ENCODE peak calls at places on chromosome 22, in six cellular contexts. C is tibial artery, J is T-helper 1 cell, O is GDM1, L is AG20443, Z is anterior cingulate cortex. F is an unnamed sample.

GRCh38 chr22:37267128-37267587 is 15.2 kb upstream of the CYTH4 start:
- DNase-seq in C (no peak), Z (no peak), L (peak), O (peak), J (peak), F (peak)

GRCh38 chr22:47046411-47047065 is 284.1 kb downstream of the TBC1D22A start:
- DNase-seq in Z (no peak), O (no peak), J (no peak), L (no peak), C (no peak), F (no peak)

GRCh38 chr22:20602589-20603164 is 95.3 kb downstream of the MED15 start:
- DNase-seq in O (no peak), J (no peak), L (no peak), C (no peak), Z (no peak), F (no peak)

GRCh38 chr22:21447694-21448402 is 19.3 kb upstream of the TMEM191C start:
- DNase-seq in J (no peak), O (no peak), Z (no peak), L (no peak), C (no peak), F (no peak)

GRCh38 chr22:40044870-40045834 is 50.4 kb downstream of the FAM83F start:
- DNase-seq in L (peak), O (peak), J (peak), C (no peak), Z (no peak), F (peak)

GRCh38 chr22:39543095-39543494 is 10.5 kb upstream of the RPS19BP1 start:
- DNase-seq in C (no peak), Z (no peak), L (peak), J (no peak), O (no peak), F (peak)

GRCh38 chr22:44147036-44147645 is 33.6 kb upstream of the PARVG start:
- DNase-seq in L (no peak), O (no peak), C (no peak), Z (no peak), J (no peak), F (no peak)

GRCh38 chr22:49522582-49523373 is 304.9 kb downstream of the BRD1 start:
- DNase-seq in C (no peak), J (no peak), O (no peak), L (no peak), Z (no peak), F (no peak)

GRCh38 chr22:47334596-47334995 is 572.1 kb downstream of the TBC1D22A start:
- DNase-seq in C (no peak), O (no peak), L (no peak), Z (no peak), J (no peak), F (no peak)

GRCh38 chr22:22552630-22553029 is 6.4 kb downstream of the PRAME start:
- DNase-seq in L (no peak), C (no peak), J (no peak), Z (no peak), O (no peak), F (peak)

GRCh38 chr22:37662039-37662438 is 3.5 kb downstream of the PDXP start:
- DNase-seq in Z (no peak), C (no peak), O (no peak), L (no peak), J (no peak), F (no peak)

GRCh38 chr22:39664485-39665200 is 94.1 kb downstream of the CACNA1I start:
- DNase-seq in L (no peak), O (no peak), J (peak), C (no peak), Z (no peak), F (no peak)

GRCh38 chr22:46758867-46759290 is 3.6 kb upstream of the TBC1D22A start:
- DNase-seq in O (peak), C (no peak), Z (no peak), J (no peak), L (peak), F (peak)

GRCh38 chr22:37515902-37516301 is 3.3 kb downstream of the CARD10 start:
- DNase-seq in Z (no peak), J (no peak), L (no peak), C (no peak), O (no peak), F (no peak)

GRCh38 chr22:49664371-49664881 is 163.2 kb downstream of the BRD1 start:
- DNase-seq in J (no peak), L (no peak), O (no peak), C (no peak), Z (peak), F (no peak)

GRCh38 chr22:37077802-37078448 is 26.4 kb downstream of the KCTD17 start:
- DNase-seq in Z (no peak), C (no peak), J (peak), O (peak), L (peak), F (peak)

GRCh38 chr22:35037089-35037488 is 28.9 kb upstream of the ISX start:
- DNase-seq in O (no peak), C (no peak), Z (peak), L (peak), J (no peak), F (peak)

GRCh38 chr22:36505998-36506635 is 723 bp downstream of the FOXRED2 start:
- DNase-seq in C (no peak), O (no peak), J (no peak), L (no peak), Z (no peak), F (no peak)

GRCh38 chr22:25899566-25899965 is 157.6 kb downstream of the MYO18B start:
- DNase-seq in C (no peak), L (no peak), O (no peak), Z (no peak), J (no peak), F (no peak)

GRCh38 chr22:28034760-28035401 is 115.8 kb upstream of the PITPNB start:
- DNase-seq in J (no peak), C (peak), O (no peak), Z (peak), L (no peak), F (peak)

GRCh38 chr22:23190526-23190925 is 10.2 kb downstream of the BCR start:
- DNase-seq in O (no peak), J (no peak), Z (no peak), C (no peak), L (no peak), F (no peak)

GRCh38 chr22:21832291-21833290 is 34.9 kb downstream of the MAPK1 start:
- DNase-seq in J (no peak), Z (no peak), L (peak), O (no peak), C (no peak), F (peak)

GRCh38 chr22:19004471-19004870 is 68.4 kb upstream of the PRODH start:
- DNase-seq in Z (no peak), J (no peak), L (no peak), C (no peak), O (no peak), F (no peak)

GRCh38 chr22:26038365-26038764 is 130.9 kb upstream of the SEZ6L start:
- DNase-seq in O (no peak), J (no peak), Z (no peak), L (no peak), C (no peak), F (peak)

GRCh38 chr22:28051787-28052356 is 132.8 kb upstream of the PITPNB start:
- DNase-seq in L (peak), J (no peak), C (peak), O (no peak), Z (no peak), F (peak)

GRCh38 chr22:48320048-48320655 is 1507.5 kb downstream of the BRD1 start:
- DNase-seq in J (no peak), Z (no peak), C (no peak), O (no peak), L (no peak), F (no peak)

GRCh38 chr22:23769321-23769965 is 1.7 kb upstream of the CHCHD10 start:
- DNase-seq in Z (no peak), O (no peak), L (no peak), C (no peak), J (no peak), F (no peak)

GRCh38 chr22:40324468-40325305 is 21.6 kb upstream of the ADSL start:
- DNase-seq in J (no peak), Z (no peak), O (no peak), L (no peak), C (no peak), F (no peak)

GRCh38 chr22:48536691-48537591 is 1290.7 kb downstream of the BRD1 start:
- DNase-seq in L (peak), O (no peak), J (no peak), Z (peak), C (no peak), F (no peak)

GRCh38 chr22:26970809-26971394 is 313.5 kb downstream of the MIAT start:
- DNase-seq in C (no peak), O (no peak), Z (no peak), J (no peak), L (no peak), F (no peak)

GRCh38 chr22:46084943-46085830 is 65.1 kb upstream of the PPARA start:
- DNase-seq in J (no peak), L (peak), C (peak), O (no peak), Z (no peak), F (no peak)

GRCh38 chr22:38861927-38862326 is 10.1 kb downstream of the CBX6 start:
- DNase-seq in O (no peak), L (no peak), Z (no peak), C (no peak), J (no peak), F (no peak)

GRCh38 chr22:32830473-32830872 is 29.0 kb downstream of the TIMP3 start:
- DNase-seq in L (no peak), Z (no peak), C (no peak), J (no peak), O (no peak), F (no peak)

GRCh38 chr22:38935023-38935422 is 22.4 kb upstream of the APOBEC3A start:
- DNase-seq in Z (no peak), J (no peak), O (no peak), L (no peak), C (no peak), F (no peak)

GRCh38 chr22:39183991-39184585 is 31.6 kb upstream of the CBX7 start:
- DNase-seq in Z (no peak), O (no peak), C (no peak), L (peak), J (no peak), F (no peak)

GRCh38 chr22:28029962-28030361 is 110.9 kb upstream of the PITPNB start:
- DNase-seq in Z (no peak), L (no peak), J (no peak), C (no peak), O (no peak), F (no peak)

F was measured in OCI-M1.